ENCODE peak calls at places on chromosomes 1 and 21, in six cellular contexts. O, M, A, P, J and V are unnamed samples.

GRCh38 chr1:52955129-52955970 is 28.3 kb downstream of the SCP2 start:
- DNase-seq in O (no peak), M (peak; percentile 52), A (peak; percentile 91), P (no peak), J (peak; percentile 89), V (peak; percentile 63)

GRCh38 chr1:94056996-94057395 is 64.0 kb downstream of the ABCA4 start:
- DNase-seq in O (no peak), M (no peak), A (no peak), P (no peak), J (no peak), V (no peak)

GRCh38 chr1:38587734-38588133 is 271.8 kb downstream of the RRAGC start:
- DNase-seq in O (no peak), M (no peak), A (no peak), P (peak; percentile 53), J (no peak), V (no peak)

GRCh38 chr1:184701821-184702220 is 52.8 kb downstream of the EDEM3 start:
- DNase-seq in O (no peak), M (no peak), A (no peak), P (no peak), J (no peak), V (no peak)

GRCh38 chr1:85576642-85577420 is 3.7 kb upstream of the CCN1 start:
- DNase-seq in O (peak; percentile 91), M (peak; percentile 87), A (peak; percentile 97), P (peak; percentile 90), J (no peak), V (peak; percentile 72)

GRCh38 chr1:163036661-163037060 is 32.5 kb upstream of the RGS4 start:
- DNase-seq in O (no peak), M (peak; percentile 27), A (no peak), P (no peak), J (no peak), V (no peak)

GRCh38 chr1:22039594-22040347 is 12.7 kb upstream of the CDC42 start:
- DNase-seq in O (peak; percentile 82), M (no peak), A (peak; percentile 89), P (peak; percentile 69), J (no peak), V (no peak)

GRCh38 chr1:184691719-184692324 is 62.8 kb downstream of the EDEM3 start:
- DNase-seq in O (no peak), M (peak; percentile 20), A (peak; percentile 71), P (no peak), J (peak; percentile 25), V (no peak)

GRCh38 chr1:206471415-206471801 is 1.1 kb downstream of the IKBKE start:
- DNase-seq in O (no peak), M (no peak), A (no peak), P (no peak), J (no peak), V (no peak)

GRCh38 chr1:186435336-186435735 is 25.6 kb downstream of the PDC start:
- DNase-seq in O (no peak), M (peak; percentile 11), A (peak; percentile 30), P (no peak), J (no peak), V (peak; percentile 11)

GRCh38 chr1:15153184-15153841 is at the start of gene TMEM51:
- DNase-seq in O (peak; percentile 92), M (peak; percentile 19), A (peak; percentile 64), P (peak; percentile 79), J (no peak), V (no peak)

GRCh38 chr21:44482581-44483287 is 27.4 kb downstream of the LRRC3 start:
- DNase-seq in O (no peak), M (no peak), A (no peak), P (no peak), J (no peak), V (no peak)

GRCh38 chr1:109659145-109659544 is 3.2 kb downstream of the GSTM4 start:
- DNase-seq in O (no peak), M (no peak), A (no peak), P (no peak), J (no peak), V (no peak)

GRCh38 chr1:193592325-193592724 is 405.9 kb upstream of the B3GALT2 start:
- DNase-seq in O (no peak), M (no peak), A (no peak), P (no peak), J (no peak), V (no peak)

GRCh38 chr1:29972664-29973063 is 736.3 kb downstream of the PTPRU start:
- DNase-seq in O (no peak), M (no peak), A (no peak), P (no peak), J (no peak), V (no peak)

GRCh38 chr21:32826317-32827167 is 55.0 kb upstream of the PAXBP1 start:
- DNase-seq in O (no peak), M (peak; percentile 38), A (peak; percentile 75), P (no peak), J (no peak), V (no peak)

GRCh38 chr1:178693368-178693767 is 31.7 kb upstream of the RALGPS2 start:
- DNase-seq in O (no peak), M (no peak), A (peak; percentile 55), P (no peak), J (no peak), V (no peak)

GRCh38 chr1:77068013-77068412 is 151.2 kb downstream of the PIGK start:
- DNase-seq in O (no peak), M (no peak), A (no peak), P (no peak), J (no peak), V (no peak)

GRCh38 chr1:51535006-51535592 is 16.0 kb upstream of the EPS15 start:
- DNase-seq in O (no peak), M (peak; percentile 67), A (peak; percentile 79), P (peak; percentile 18), J (peak; percentile 42), V (peak; percentile 22)

GRCh38 chr21:44699502-44700001 is 2.6 kb downstream of the KRTAP10-12 start:
- DNase-seq in O (peak; percentile 58), M (no peak), A (no peak), P (no peak), J (no peak), V (no peak)

GRCh38 chr1:212285685-212286436 is 651 bp downstream of the PPP2R5A start:
- DNase-seq in O (peak; percentile 93), M (peak; percentile 25), A (peak; percentile 75), P (peak; percentile 66), J (no peak), V (no peak)

GRCh38 chr1:9281071-9281827 is 11.4 kb upstream of the SPSB1 start:
- DNase-seq in O (no peak), M (no peak), A (peak; percentile 76), P (no peak), J (no peak), V (no peak)
- H3K4me3 ChIP-seq in O (no peak overlapping the region), M (no peak overlapping the region), A (no peak overlapping the region), P (no peak overlapping the region), J (no peak overlapping the region), V (no peak overlapping the region)

GRCh38 chr1:156146749-156147405 is 6.5 kb upstream of the SEMA4A start:
- DNase-seq in O (no peak), M (no peak), A (peak; percentile 58), P (no peak), J (no peak), V (no peak)

GRCh38 chr1:156145622-156146005 is 7.8 kb upstream of the SEMA4A start:
- DNase-seq in O (no peak), M (no peak), A (no peak), P (no peak), J (no peak), V (no peak)

GRCh38 chr1:156148236-156148635 is 5.1 kb upstream of the SEMA4A start:
- DNase-seq in O (no peak), M (no peak), A (no peak), P (no peak), J (no peak), V (no peak)

GRCh38 chr1:156144747-156145146 is 8.6 kb upstream of the SEMA4A start:
- DNase-seq in O (no peak), M (no peak), A (no peak), P (no peak), J (no peak), V (no peak)

DNA sequence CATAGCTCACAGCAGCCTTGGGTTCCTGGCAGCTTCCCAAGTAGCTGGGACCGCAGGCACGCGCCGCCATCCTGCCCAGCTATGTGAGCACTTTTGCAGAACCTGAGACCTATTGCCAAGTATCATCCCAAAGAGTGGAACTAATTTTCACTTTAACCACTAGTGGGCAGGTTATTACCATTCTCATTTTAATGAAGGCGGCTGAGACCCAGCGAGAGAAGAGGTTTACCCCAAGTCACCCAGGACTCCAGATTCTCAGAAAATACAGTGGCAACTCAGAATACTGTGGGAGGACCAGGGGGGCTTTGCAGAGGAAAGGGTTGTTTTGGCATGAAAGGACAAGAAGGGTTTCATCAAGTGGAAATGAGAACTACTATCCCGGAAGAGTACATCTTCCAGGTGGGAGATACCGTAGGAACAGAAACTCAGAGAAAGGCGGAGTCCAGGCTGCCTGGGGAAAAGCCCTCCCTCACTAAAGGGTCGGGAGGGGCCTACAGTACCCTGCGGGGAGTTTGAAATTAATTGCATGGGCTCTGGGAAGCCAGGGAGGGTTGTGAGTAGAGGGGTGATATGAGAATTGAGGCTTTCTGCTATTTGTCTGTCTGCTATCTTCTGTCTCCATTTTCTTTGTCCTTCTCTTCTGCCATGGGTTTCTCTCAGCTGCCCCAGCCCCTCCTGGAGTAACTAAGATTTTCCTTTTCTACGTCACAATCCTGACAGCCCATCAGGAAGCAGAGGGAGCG is 7.2 kb upstream of the SEMA4A start:
- DNase-seq in O (peak; percentile 88), M (peak; percentile 92), A (peak; percentile 98), P (peak; percentile 71), J (peak; percentile 90), V (peak; percentile 89)
- H3K4me3 ChIP-seq in O (no peak overlapping the region), M (no peak overlapping the region), A (no peak overlapping the region), P (peak overlapping the region; percentile 40), J (no peak overlapping the region), V (no peak overlapping the region)

GRCh38 chr1:26848499-26848898 is 14.4 kb upstream of the SFN start:
- DNase-seq in O (no peak), M (no peak), A (no peak), P (no peak), J (no peak), V (no peak)
- H3K4me3 ChIP-seq in O (no peak overlapping the region), M (no peak overlapping the region), A (no peak overlapping the region), P (no peak overlapping the region), J (no peak overlapping the region), V (no peak overlapping the region)

DNA sequence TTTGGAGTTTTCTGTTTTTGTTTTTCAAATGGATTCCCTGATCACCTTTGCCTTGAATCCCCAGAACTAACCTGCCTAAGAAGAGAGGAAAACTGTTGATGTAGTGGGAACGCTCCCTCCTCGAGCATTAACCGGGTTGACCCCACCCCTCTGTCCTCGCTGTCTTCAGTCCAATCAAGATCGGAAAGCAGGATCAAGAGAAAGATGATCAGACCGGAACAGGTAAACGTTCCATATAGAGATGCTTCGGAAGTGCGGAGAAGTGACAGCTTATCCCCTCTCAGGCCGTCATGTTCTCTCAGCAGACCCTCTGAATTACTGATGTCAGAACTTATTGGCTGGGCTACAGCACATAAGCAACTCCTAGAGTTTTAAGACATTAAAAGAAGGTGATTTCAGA is 800 bp upstream of the FAM163A start:
- DNase-seq in O (no peak), M (no peak), A (no peak), P (no peak), J (no peak), V (no peak)
- H3K4me3 ChIP-seq in O (no peak overlapping the region), M (no peak overlapping the region), A (no peak overlapping the region), P (peak overlapping the region; percentile 66), J (no peak overlapping the region), V (no peak overlapping the region)